ENCODE peak calls at places on chromosomes 4 and X, in eight cellular contexts. B is anterior cingulate cortex, I is stomach, W is K562, Z is tibial artery, P is NCI-H1436, U is endothelial cell of umbilical vein, V is posterior cingulate gyrus. T is an unnamed sample.

GRCh38 chr4:2902126-2902525 is 58.5 kb downstream of the ADD1 start:
- DNase-seq in B (no peak), I (no peak), W (no peak), Z (no peak), P (no peak), U (peak; percentile 59), V (no peak), T (no peak)

GRCh38 chr4:32117696-32118095 is 1397.5 kb downstream of the PCDH7 start:
- DNase-seq in B (no peak), I (no peak), W (no peak), Z (no peak), P (no peak), U (no peak), V (no peak), T (no peak)

GRCh38 chr4:62543002-62543401 is 1342.9 kb downstream of the ADGRL3 start:
- DNase-seq in B (no peak), I (no peak), W (no peak), Z (no peak), P (no peak), U (no peak), V (no peak), T (no peak)

GRCh38 chrX:633043-633654 is 2.6 kb downstream of the SHOX start:
- DNase-seq in B (no peak), I (no peak), W (no peak), Z (no peak), P (no peak), U (no peak), V (no peak), T (no peak)

GRCh38 chrX:103407776-103408175 is 31.4 kb downstream of the BEX3 start:
- DNase-seq in B (no peak), I (no peak), W (no peak), Z (no peak), P (no peak), U (no peak), V (no peak), T (no peak)

GRCh38 chr4:97142893-97143292 is 1000.4 kb downstream of the STPG2 start:
- DNase-seq in B (no peak), I (no peak), W (no peak), Z (no peak), P (no peak), U (no peak), V (no peak), T (no peak)

GRCh38 chr4:118773082-118773792 is 62.7 kb downstream of the SEC24D start:
- DNase-seq in B (no peak), I (no peak), W (no peak), Z (no peak), P (no peak), U (peak; percentile 40), V (no peak), T (no peak)

GRCh38 chrX:153582896-153583295 is 16.0 kb downstream of the CCNQ start:
- DNase-seq in B (no peak), I (peak; percentile 31), W (peak; percentile 50), Z (peak; percentile 25), P (no peak), U (peak; percentile 25), V (no peak), T (no peak)

GRCh38 chr4:42252315-42252714 is 99.9 kb upstream of the BEND4 start:
- DNase-seq in B (no peak), I (no peak), W (no peak), Z (no peak), P (no peak), U (no peak), V (no peak), T (no peak)

GRCh38 chr4:30770049-30770549 is 49.9 kb downstream of the PCDH7 start:
- DNase-seq in B (no peak), I (no peak), W (no peak), Z (no peak), P (no peak), U (peak; percentile 93), V (no peak), T (peak; percentile 66)

GRCh38 chr4:22978656-22979055 is 285.9 kb downstream of the GBA3 start:
- DNase-seq in B (no peak), I (no peak), W (no peak), Z (no peak), P (no peak), U (no peak), V (no peak), T (no peak)

GRCh38 chr4:127425202-127425845 is 207.4 kb upstream of the INTU start:
- DNase-seq in B (no peak), I (no peak), W (no peak), Z (no peak), P (no peak), U (no peak), V (no peak), T (no peak)

GRCh38 chr4:1154523-1155182 is 17.7 kb downstream of the SPON2 start:
- DNase-seq in B (no peak), I (peak; percentile 65), W (no peak), Z (peak; percentile 82), P (no peak), U (no peak), V (no peak), T (no peak)

GRCh38 chr4:7631288-7631633 is 196.5 kb upstream of the PSAPL1 start:
- DNase-seq in B (no peak), I (no peak), W (no peak), Z (no peak), P (no peak), U (no peak), V (no peak), T (no peak)

GRCh38 chr4:102586644-102587021 is 85.5 kb downstream of the NFKB1 start:
- DNase-seq in B (no peak), I (no peak), W (no peak), Z (no peak), P (no peak), U (no peak), V (no peak), T (no peak)

GRCh38 chr4:79141530-79141929 is 184.3 kb downstream of the NAA11 start:
- DNase-seq in B (no peak), I (no peak), W (no peak), Z (no peak), P (no peak), U (no peak), V (no peak), T (no peak)

GRCh38 chr4:79014230-79014629 is 75.0 kb upstream of the PAQR3 start:
- DNase-seq in B (no peak), I (no peak), W (no peak), Z (no peak), P (no peak), U (no peak), V (no peak), T (no peak)

GRCh38 chrX:42714981-42715688 is 62.8 kb downstream of the PPP1R2C start:
- DNase-seq in B (peak; percentile 50), I (peak; percentile 79), W (no peak), Z (peak; percentile 30), P (peak; percentile 27), U (peak; percentile 49), V (peak; percentile 64), T (no peak)

GRCh38 chr4:143511906-143512305 is 1.6 kb upstream of the SMARCA5 start:
- DNase-seq in B (no peak), I (no peak), W (no peak), Z (no peak), P (no peak), U (no peak), V (no peak), T (no peak)

GRCh38 chr4:91325495-91325894 is 978.3 kb upstream of the GRID2 start:
- DNase-seq in B (no peak), I (peak; percentile 51), W (no peak), Z (no peak), P (no peak), U (peak; percentile 69), V (no peak), T (no peak)

GRCh38 chrX:69387559-69388487 is 116.3 kb upstream of the NALF2 start:
- DNase-seq in B (peak; percentile 3), I (peak; percentile 46), W (peak; percentile 66), Z (peak; percentile 22), P (peak; percentile 52), U (peak; percentile 11), V (no peak), T (peak; percentile 1)

GRCh38 chrX:125398959-125399440 is 79.3 kb downstream of the TEX13C start:
- DNase-seq in B (no peak), I (no peak), W (peak; percentile 77), Z (no peak), P (no peak), U (no peak), V (no peak), T (no peak)

GRCh38 chr4:1075809-1076524 is 37.4 kb downstream of the RNF212 start:
- DNase-seq in B (no peak), I (no peak), W (no peak), Z (no peak), P (no peak), U (no peak), V (no peak), T (no peak)

GRCh38 chrX:143873343-143873742 is 10.5 kb upstream of the UBE2NL start:
- DNase-seq in B (no peak), I (no peak), W (no peak), Z (no peak), P (no peak), U (no peak), V (no peak), T (no peak)

GRCh38 chr4:100299441-100299840 is 109.2 kb upstream of the DDIT4L start:
- DNase-seq in B (no peak), I (no peak), W (no peak), Z (no peak), P (no peak), U (no peak), V (no peak), T (no peak)

GRCh38 chrX:130702867-130703707 is 199.9 kb downstream of the ENOX2 start:
- DNase-seq in B (no peak), I (no peak), W (no peak), Z (no peak), P (no peak), U (peak; percentile 50), V (no peak), T (peak; percentile 5)

T was measured in pulmonary artery endothelial cell.